ENCODE peak calls at places on chromosomes 3 and 15, in four cellular contexts. F is fibroblast of lung, C is H9, G is upper lobe of left lung. H is an unnamed sample.

GRCh38 chr3:129824926-129825541 is 68.5 kb downstream of the TMCC1 start:
- DNase-seq in F (peak), C (peak), G (no peak), H (peak)

GRCh38 chr3:64178419-64178818 is 46.8 kb downstream of the PRICKLE2 start:
- DNase-seq in C (no peak), G (no peak), F (no peak), H (no peak)

GRCh38 chr3:10228248-10228950 is 19.9 kb upstream of the TATDN2 start:
- DNase-seq in G (peak), F (no peak), C (no peak), H (no peak)

GRCh38 chr3:43691120-43692002 is 623 bp downstream of the ABHD5 start:
- DNase-seq in G (peak), C (peak), F (peak), H (peak)

GRCh38 chr3:8900065-8900464 is 63.2 kb downstream of the RAD18 start:
- DNase-seq in G (no peak), C (no peak), F (peak), H (no peak)

GRCh38 chr3:72271215-72271614 is 486.3 kb upstream of the PROK2 start:
- DNase-seq in G (no peak), C (no peak), F (peak), H (no peak)

GRCh38 chr3:13525827-13526625 is 22.9 kb upstream of the FBLN2 start:
- DNase-seq in C (no peak), F (no peak), G (no peak), H (no peak)

GRCh38 chr3:10142707-10143560 is 1.4 kb downstream of the VHL start:
- DNase-seq in F (peak), G (peak), C (peak), H (peak)

GRCh38 chr15:68439506-68439905 is 7.5 kb upstream of the ITGA11 start:
- DNase-seq in G (no peak), F (no peak), C (peak), H (no peak)

GRCh38 chr3:64022451-64023186 is 675 bp downstream of the PSMD6 start:
- DNase-seq in C (no peak), F (no peak), G (no peak), H (no peak)

GRCh38 chr15:48647963-48648362 is 2.5 kb upstream of the FBN1 start:
- DNase-seq in C (peak), G (no peak), F (peak), H (no peak)

GRCh38 chr3:72245183-72245811 is 460.3 kb upstream of the PROK2 start:
- DNase-seq in C (no peak), F (peak), G (peak), H (no peak)

GRCh38 chr3:28335246-28335645 is 13.3 kb upstream of the ZCWPW2 start:
- DNase-seq in F (no peak), G (no peak), C (no peak), H (no peak)

DNA sequence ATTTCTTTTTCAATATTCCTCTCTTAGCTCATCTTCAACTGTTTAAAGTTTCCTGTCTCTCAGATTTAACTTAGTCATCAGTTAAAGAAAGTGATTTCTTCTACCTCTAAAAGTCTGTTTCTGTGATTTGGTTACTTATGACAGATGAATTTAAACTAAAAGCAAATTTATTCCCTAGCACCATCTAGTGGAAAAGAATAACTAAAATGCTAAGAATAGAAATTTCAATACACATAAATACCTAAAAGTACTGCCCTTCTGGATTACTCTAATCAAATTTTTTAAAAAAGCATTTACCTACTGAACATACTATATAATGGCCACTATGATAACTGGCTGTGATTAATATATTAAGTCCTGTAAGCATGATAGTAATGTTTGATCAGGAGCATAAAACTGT is 14.0 kb upstream of the ZCWPW2 start:
- DNase-seq in C (no peak), G (no peak), F (peak), H (no peak)
- TF ChIP-seq CTCF in C (peak), G (no peak), F (no peak), H (peak)

DNA sequence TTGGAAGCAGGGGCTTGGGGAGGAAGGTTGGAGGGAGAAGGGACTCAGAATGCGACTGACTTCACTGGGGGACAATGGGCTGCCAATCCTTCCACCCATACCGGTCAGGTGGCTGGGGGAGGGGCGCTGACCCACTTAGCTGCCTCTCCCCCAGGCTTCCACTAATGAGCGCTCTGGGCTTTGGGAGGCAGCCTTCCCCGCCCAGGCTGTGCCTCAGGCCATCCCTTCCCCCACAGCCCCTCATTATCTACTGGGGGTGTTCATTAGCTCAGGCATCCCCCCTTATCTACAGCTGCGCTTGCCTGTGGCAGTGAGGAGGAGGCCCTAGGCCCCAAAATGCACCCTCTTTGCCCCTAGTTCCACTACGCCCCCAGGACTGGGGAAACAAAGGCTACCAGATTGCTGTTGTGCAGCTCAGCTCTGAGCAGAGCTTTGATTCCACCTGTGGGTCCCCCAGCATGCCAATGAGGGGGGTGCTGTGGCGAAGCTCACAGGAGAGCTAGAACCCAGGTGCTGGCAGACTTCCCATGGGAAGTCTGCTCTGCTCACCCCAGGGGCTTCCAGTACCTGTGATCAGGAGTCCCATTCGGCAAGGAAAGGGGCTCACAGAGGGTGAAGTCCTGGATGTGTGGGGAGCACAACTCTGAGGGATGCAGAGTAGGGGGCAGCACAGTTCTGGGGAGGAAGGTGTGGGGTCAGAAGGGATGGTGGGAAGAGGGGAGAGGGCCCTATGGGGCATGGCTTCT is 29.4 kb upstream of the SEMA3F start:
- DNase-seq in G (no peak), F (no peak), C (no peak), H (no peak)
- H3K27ac ChIP-seq in G (no peak), F (no peak), C (no peak), H (peak)

GRCh38 chr15:66399276-66399675 is 12.6 kb downstream of the MAP2K1 start:
- DNase-seq in C (no peak), F (no peak), G (no peak), H (no peak)

GRCh38 chr15:66389859-66390382 is 3.2 kb downstream of the MAP2K1 start:
- DNase-seq in F (no peak), C (no peak), G (no peak), H (peak)

GRCh38 chr15:66394472-66394871 is 7.8 kb downstream of the MAP2K1 start:
- DNase-seq in C (no peak), F (no peak), G (no peak), H (no peak)

GRCh38 chr15:66390670-66391069 is 4.0 kb downstream of the MAP2K1 start:
- DNase-seq in G (peak), C (no peak), F (peak), H (peak)

DNA sequence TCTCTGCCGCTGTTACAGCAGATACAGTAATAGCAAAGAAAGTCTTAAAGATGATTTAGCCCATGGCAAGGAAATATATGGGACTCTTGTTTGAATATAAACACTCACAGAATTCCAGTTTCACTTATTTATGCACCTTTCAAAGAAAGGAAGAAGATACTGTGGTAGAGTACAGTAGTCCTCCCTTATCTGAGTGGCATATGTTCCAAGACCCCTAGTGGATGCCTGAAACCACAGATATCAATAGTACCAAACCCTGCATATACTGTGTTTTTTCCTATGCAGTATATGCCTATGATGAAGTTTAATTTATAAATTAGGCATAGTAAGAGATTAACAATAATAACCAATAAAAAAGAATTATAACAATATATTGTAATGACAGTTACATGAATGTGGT is 8.2 kb downstream of the MAP2K1 start:
- DNase-seq in G (no peak), C (no peak), F (no peak), H (no peak)
- TF ChIP-seq CTCF in G (no peak), C (peak), F (no peak), H (no peak)

GRCh38 chr3:183094711-183095110 is 4.6 kb downstream of the MCCC1 start:
- DNase-seq in G (peak), C (no peak), F (no peak), H (peak)
- H3K27ac ChIP-seq in G (peak), C (no peak), F (no peak), H (no peak)

GRCh38 chr15:70214266-70214665 is 116.5 kb upstream of the TLE3 start:
- DNase-seq in F (no peak), C (peak), G (no peak), H (no peak)
- TF ChIP-seq CTCF in F (no peak), C (peak), G (no peak), H (no peak)

GRCh38 chr3:36933540-36934296 is 11.1 kb downstream of the TRANK1 start:
- DNase-seq in G (no peak), F (no peak), C (no peak), H (no peak)
- H3K27ac ChIP-seq in G (no peak), F (no peak), C (no peak), H (no peak)

GRCh38 chr3:159171333-159171732 is 369.5 kb downstream of the MFSD1 start:
- DNase-seq in F (no peak), C (no peak), G (no peak), H (no peak)

GRCh38 chr3:159174715-159175390 is 373.0 kb downstream of the MFSD1 start:
- DNase-seq in C (no peak), G (no peak), F (no peak), H (no peak)

GRCh38 chr3:159170436-159171003 is 368.7 kb downstream of the MFSD1 start:
- DNase-seq in G (no peak), C (no peak), F (no peak), H (no peak)

GRCh38 chr3:159169828-159170227 is 368.0 kb downstream of the MFSD1 start:
- DNase-seq in C (no peak), F (peak), G (no peak), H (peak)

GRCh38 chr3:159172473-159172872 is 370.6 kb downstream of the MFSD1 start:
- DNase-seq in G (no peak), C (no peak), F (no peak), H (no peak)
- TF ChIP-seq CTCF in G (no peak), C (no peak), F (no peak), H (no peak)

GRCh38 chr3:133451309-133451708 is 51.5 kb downstream of the BFSP2 start:
- DNase-seq in G (no peak), C (no peak), F (no peak), H (no peak)

GRCh38 chr3:133455281-133455680 is 55.4 kb downstream of the BFSP2 start:
- DNase-seq in C (no peak), G (no peak), F (no peak), H (no peak)

GRCh38 chr3:133455960-133456359 is 56.1 kb downstream of the BFSP2 start:
- DNase-seq in G (no peak), F (no peak), C (no peak), H (no peak)

GRCh38 chr3:133453383-133453782 is 53.5 kb downstream of the BFSP2 start:
- DNase-seq in G (no peak), F (no peak), C (no peak), H (no peak)

DNA sequence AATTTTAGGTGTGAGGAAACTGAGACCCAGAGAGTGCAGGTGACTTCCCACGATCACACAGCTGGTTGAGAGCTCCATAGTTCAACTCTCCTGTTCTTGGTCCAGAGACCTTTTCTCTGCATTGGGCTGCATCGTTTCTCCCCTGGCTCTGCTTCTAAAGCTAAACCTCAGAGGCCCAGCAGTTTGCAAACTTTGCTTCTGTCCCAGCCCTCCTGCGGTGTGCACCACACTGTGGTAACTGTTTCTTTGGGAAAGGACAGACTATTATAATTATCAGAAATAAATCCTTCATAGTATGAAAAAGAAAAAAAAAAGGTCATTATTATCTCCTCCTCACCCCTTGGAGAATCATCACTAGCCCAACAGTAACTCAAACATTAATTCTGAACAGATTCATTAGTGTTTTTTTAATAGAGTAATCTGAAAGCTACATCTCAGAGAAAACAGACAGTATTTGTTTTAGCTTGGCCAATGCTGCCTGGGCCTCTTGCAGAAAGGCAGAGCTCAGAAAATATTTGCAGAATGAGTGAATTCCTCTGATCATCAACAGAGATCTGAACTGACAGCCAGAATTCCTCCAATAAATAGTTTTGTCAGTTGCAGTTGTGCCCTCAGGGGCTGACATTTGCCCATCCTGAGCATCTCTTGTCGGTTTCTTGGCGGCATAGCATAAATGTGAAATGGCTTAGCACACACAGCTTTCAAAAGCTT is 52.9 kb downstream of the BFSP2 start:
- DNase-seq in G (no peak), C (no peak), F (no peak), H (no peak)
- H3K27ac ChIP-seq in G (no peak), C (no peak), F (no peak), H (no peak)

DNA sequence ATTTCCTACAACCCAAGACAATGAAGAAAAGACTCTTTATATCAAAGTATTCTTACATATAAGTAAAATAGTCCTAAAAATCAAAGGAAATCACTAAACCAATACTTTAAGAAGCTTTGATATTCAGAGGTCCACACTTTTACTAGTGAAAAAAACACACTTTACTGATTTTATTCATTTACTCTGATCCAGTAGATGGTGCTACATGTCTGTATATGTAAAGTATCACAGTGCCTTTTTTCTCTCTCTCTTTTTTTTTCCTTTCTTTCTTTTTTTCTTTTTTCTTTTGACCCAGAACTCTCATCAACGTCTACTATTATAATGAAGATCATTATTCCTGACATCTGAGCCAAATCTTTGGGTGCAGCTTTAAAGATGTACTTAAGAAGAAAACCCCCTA is 10.8 kb upstream of the CCDC39 start:
- DNase-seq in F (no peak), G (no peak), C (no peak), H (no peak)
- TF ChIP-seq CTCF in F (no peak), G (no peak), C (peak), H (no peak)

H was measured in RWPE1.